ENCODE peak calls at places on chromosomes 2 and 18, in four cellular contexts. C, U, W and R are unnamed samples.

GRCh38 chr2:69013123-69013836 is at the start of gene ANTXR1:
- DNase-seq in C (no peak), W (peak), U (no peak), R (no peak)

GRCh38 chr2:224217233-224217961 is 178.3 kb upstream of the SERPINE2 start:
- DNase-seq in U (no peak), W (no peak), C (no peak), R (no peak)

GRCh38 chr18:50633992-50634391 is 74.1 kb downstream of the MAPK4 start:
- DNase-seq in C (no peak), U (no peak), W (no peak), R (no peak)

GRCh38 chr2:241641631-241642030 is 4.1 kb downstream of the ATG4B start:
- DNase-seq in W (no peak), U (no peak), C (no peak), R (no peak)

GRCh38 chr2:85133751-85134254 is 611 bp downstream of the TCF7L1 start:
- DNase-seq in C (no peak), W (peak), U (no peak), R (no peak)

GRCh38 chr2:77520981-77521380 is 1.2 kb downstream of the LRRTM4 start:
- DNase-seq in W (no peak), C (no peak), U (no peak), R (no peak)

GRCh38 chr2:240277073-240277806 is 136.8 kb upstream of the OTOS start:
- DNase-seq in W (no peak), U (no peak), C (no peak), R (no peak)

GRCh38 chr2:234556848-234557573 is 60.1 kb upstream of the ARL4C start:
- DNase-seq in C (no peak), W (peak), U (no peak), R (no peak)

GRCh38 chr18:32104516-32104915 is 12.8 kb downstream of the RNF138 start:
- DNase-seq in U (no peak), W (no peak), C (no peak), R (no peak)